ENCODE peak calls at places on chromosomes 16 and 17, in four cellular contexts. A, E, R and Z are unnamed samples.

GRCh38 chr16:89629827-89630610 is 16.6 kb downstream of the DPEP1 start:
- DNase-seq in A (no peak), E (no peak), R (no peak), Z (peak)

GRCh38 chr17:32930512-32930911 is 2.6 kb downstream of the TMEM98 start:
- DNase-seq in A (no peak), E (no peak), R (no peak), Z (no peak)

GRCh38 chr17:68511671-68512246 is 471 bp upstream of the PRKAR1A start:
- DNase-seq in A (peak), E (peak), R (peak), Z (peak)

GRCh38 chr17:41054025-41054424 is 1.0 kb downstream of the KRTAP2-2 start:
- DNase-seq in A (no peak), E (no peak), R (no peak), Z (no peak)

GRCh38 chr17:80361495-80362220 is 53.3 kb upstream of the ENDOV start:
- DNase-seq in A (peak), E (no peak), R (peak), Z (no peak)

GRCh38 chr17:47286198-47286914 is 32.7 kb downstream of the ITGB3 start:
- DNase-seq in A (peak), E (peak), R (no peak), Z (peak)

GRCh38 chr17:50165066-50165465 is 739 bp upstream of the SGCA start:
- DNase-seq in A (no peak), E (no peak), R (no peak), Z (no peak)

GRCh38 chr17:44374306-44375195 is 10.9 kb upstream of the FAM171A2 start:
- DNase-seq in A (no peak), E (no peak), R (no peak), Z (no peak)

GRCh38 chr17:81519284-81520020 is 6.9 kb upstream of the ACTG1 start:
- DNase-seq in A (peak), E (peak), R (peak), Z (peak)

GRCh38 chr16:10609410-10609774 is 29.0 kb upstream of the EMP2 start:
- DNase-seq in A (no peak), E (no peak), R (no peak), Z (no peak)

GRCh38 chr17:14701901-14702300 is 401.0 kb downstream of the HS3ST3B1 start:
- DNase-seq in A (no peak), E (no peak), R (no peak), Z (no peak)

GRCh38 chr17:74748529-74749261 is at the start of gene NHERF1:
- DNase-seq in A (peak), E (peak), R (no peak), Z (peak)

GRCh38 chr16:84001726-84002125 is 33.7 kb downstream of the NECAB2 start:
- DNase-seq in A (no peak), E (no peak), R (no peak), Z (no peak)

GRCh38 chr16:569445-570254 is at the start of gene PIGQ:
- DNase-seq in A (peak), E (peak), R (peak), Z (peak)

GRCh38 chr16:88071908-88072307 is 120.7 kb downstream of the BANP start:
- DNase-seq in A (no peak), E (no peak), R (no peak), Z (no peak)

GRCh38 chr16:47916266-47916665 is 239.5 kb downstream of the ABCC12 start:
- DNase-seq in A (no peak), E (no peak), R (no peak), Z (no peak)

GRCh38 chr16:81265658-81266451 is 27.4 kb downstream of the BCO1 start:
- DNase-seq in A (no peak), E (no peak), R (no peak), Z (no peak)

GRCh38 chr16:31085873-31086628 is 2.7 kb downstream of the PRSS53 start:
- DNase-seq in A (no peak), E (no peak), R (no peak), Z (no peak)

GRCh38 chr17:16353702-16354174 is 469 bp upstream of the CENPV start:
- DNase-seq in A (no peak), E (no peak), R (no peak), Z (no peak)

GRCh38 chr16:106623-107324 is 28.7 kb downstream of the MPG start:
- DNase-seq in A (peak), E (peak), R (peak), Z (peak)

GRCh38 chr16:48879173-48879926 is 269.4 kb upstream of the N4BP1 start:
- DNase-seq in A (no peak), E (no peak), R (no peak), Z (no peak)

GRCh38 chr16:26614102-26614864 is 452.4 kb upstream of the C16orf82 start:
- DNase-seq in A (peak), E (no peak), R (no peak), Z (no peak)

GRCh38 chr17:58755577-58756245 is at the start of gene PPM1E:
- DNase-seq in A (peak), E (peak), R (peak), Z (peak)

GRCh38 chr16:65600629-65601028 is 478.8 kb upstream of the CDH11 start:
- DNase-seq in A (no peak), E (no peak), R (no peak), Z (no peak)